ENCODE peak calls at places on chromosomes 12 and 14, in eight cellular contexts. P is stimulated activated CD4-positive, alpha-beta T cell treated with anti-CD3 and anti-CD28 coated beads, Interleukin-1b, Interleukin-23, amount 100 ng/mL, for 24 hours; G is HFFc6; X is stimulated activated CD8-positive, alpha-beta memory T cell treated with anti-CD3 and anti-CD28 coated beads, Interleukin-15, amount 100 ng/mL, for 1 hour; E is Panc1; F is posterior vena cava; L is MV-4-11; M is anterior cingulate cortex. R is an unnamed sample.

GRCh38 chr14:105861985-105862465 is 335.6 kb downstream of the TMEM121 start:
- DNase-seq in M (no peak), X (no peak), L (peak; percentile 6), E (no peak), F (peak; percentile 53), G (no peak), P (no peak), R (no peak)

GRCh38 chr14:32576088-32576795 is 247.1 kb downstream of the AKAP6 start:
- DNase-seq in E (peak; percentile 47), M (peak; percentile 3), L (peak; percentile 29), F (no peak), G (peak; percentile 47), X (peak; percentile 2), P (no peak), R (no peak)

GRCh38 chr12:49636979-49637378 is 13.6 kb downstream of the PRPF40B start:
- DNase-seq in G (peak; percentile 60), L (peak; percentile 47), M (peak; percentile 41), F (no peak), E (no peak), P (no peak), X (peak; percentile 23), R (peak; percentile 40)

GRCh38 chr14:33943484-33943883 is 7.4 kb downstream of the EGLN3 start:
- DNase-seq in G (no peak), M (no peak), L (no peak), E (no peak), F (no peak), P (no peak), X (no peak), R (no peak)

GRCh38 chr14:96066976-96067375 is 27.8 kb downstream of the C14orf132 start:
- DNase-seq in X (no peak), F (peak; percentile 42), E (no peak), G (no peak), M (no peak), L (no peak), P (no peak), R (no peak)

GRCh38 chr14:38171197-38171596 is 36.5 kb upstream of the SSTR1 start:
- DNase-seq in F (no peak), X (no peak), M (no peak), P (no peak), L (no peak), E (no peak), G (peak; percentile 25), R (no peak)

GRCh38 chr14:52888159-52888558 is 62.7 kb downstream of the FERMT2 start:
- DNase-seq in M (no peak), P (no peak), X (no peak), L (no peak), F (no peak), G (no peak), E (no peak), R (no peak)

GRCh38 chr14:54985156-54985555 is 41.7 kb downstream of the WDHD1 start:
- DNase-seq in G (no peak), P (no peak), L (no peak), F (no peak), X (no peak), E (no peak), M (no peak), R (no peak)

GRCh38 chr14:93430319-93430801 is 379 bp upstream of the UNC79 start:
- DNase-seq in M (peak; percentile 60), P (no peak), E (no peak), L (no peak), X (no peak), G (no peak), F (no peak), R (no peak)

GRCh38 chr12:59500335-59500734 is 95.5 kb upstream of the SLC16A7 start:
- DNase-seq in F (no peak), P (no peak), L (no peak), E (no peak), X (no peak), G (no peak), M (no peak), R (no peak)

GRCh38 chr12:129727100-129727499 is 176.7 kb downstream of the TMEM132D start:
- DNase-seq in E (no peak), M (no peak), P (no peak), F (no peak), X (no peak), L (no peak), G (no peak), R (no peak)

GRCh38 chr12:121383601-121384019 is 16.3 kb upstream of the RNF34 start:
- DNase-seq in P (no peak), F (no peak), L (no peak), G (no peak), X (no peak), E (no peak), M (no peak), R (no peak)